ENCODE peak calls at places on chromosomes 16 and 17, in five cellular contexts. G is H9, O is H1, H is trophoblast cell, V is mesenchymal stem cell. N is an unnamed sample.

GRCh38 chr17:1606352-1606985 is 22.2 kb downstream of the SLC43A2 start:
- DNase-seq in H (peak; percentile 21), O (no peak), V (no peak), G (no peak), N (no peak)

GRCh38 chr17:39231587-39232551 is 6.1 kb upstream of the STAC2 start:
- DNase-seq in V (peak; percentile 37), H (peak; percentile 34), O (no peak), G (peak; percentile 89), N (no peak)

GRCh38 chr16:66984902-66985311 is 3.5 kb upstream of the CES4A start:
- DNase-seq in V (no peak), G (no peak), O (no peak), H (no peak), N (no peak)

GRCh38 chr16:66660422-66661209 is 35.9 kb downstream of the CMTM4 start:
- DNase-seq in H (peak; percentile 85), V (peak; percentile 93), G (no peak), O (no peak), N (peak; percentile 29)

GRCh38 chr17:1137465-1137894 is 42.3 kb downstream of the ABR start:
- DNase-seq in G (no peak), V (no peak), H (peak; percentile 97), O (no peak), N (no peak)

GRCh38 chr17:1515640-1516402 is 591 bp downstream of the INPP5K start:
- DNase-seq in O (peak; percentile 49), V (peak; percentile 95), G (peak; percentile 82), H (peak; percentile 86), N (peak; percentile 62)

GRCh38 chr17:43430936-43431649 is 32.3 kb downstream of the ARL4D start:
- DNase-seq in G (no peak), O (no peak), V (no peak), H (peak; percentile 89), N (no peak)

GRCh38 chr17:12857592-12857991 is 68.3 kb downstream of the ARHGAP44 start:
- DNase-seq in G (no peak), O (no peak), H (no peak), V (no peak), N (no peak)

GRCh38 chr17:64326420-64327054 is 63.5 kb upstream of the TEX2 start:
- DNase-seq in H (no peak), V (peak; percentile 29), O (no peak), G (no peak), N (no peak)

GRCh38 chr16:28258571-28258970 is 33.8 kb upstream of the SBK1 start:
- DNase-seq in O (no peak), G (no peak), V (no peak), H (no peak), N (no peak)

GRCh38 chr16:15874745-15875314 is 13.6 kb downstream of the CEP20 start:
- DNase-seq in O (no peak), G (peak; percentile 57), V (peak; percentile 76), H (peak; percentile 72), N (peak; percentile 31)

GRCh38 chr16:24344791-24345190 is 88.7 kb downstream of the CACNG3 start:
- DNase-seq in O (no peak), G (no peak), V (no peak), H (no peak), N (no peak)

GRCh38 chr16:19213885-19214284 is 45.8 kb downstream of the SYT17 start:
- DNase-seq in O (no peak), G (no peak), V (no peak), H (peak; percentile 6), N (no peak)

GRCh38 chr16:526181-527014 is 1.1 kb upstream of the CAPN15 start:
- DNase-seq in V (peak; percentile 75), H (peak; percentile 83), G (no peak), O (no peak), N (no peak)

GRCh38 chr17:75720656-75721462 is at the start of gene ITGB4:
- DNase-seq in H (peak; percentile 74), V (no peak), G (peak; percentile 95), O (peak; percentile 50), N (peak; percentile 21)

GRCh38 chr16:53417976-53418375 is 16.3 kb upstream of the RBL2 start:
- DNase-seq in V (no peak), H (peak; percentile 76), G (no peak), O (no peak), N (no peak)

GRCh38 chr16:70688266-70688742 is 2.5 kb upstream of the MTSS2 start:
- DNase-seq in V (peak; percentile 80), H (no peak), G (no peak), O (no peak), N (no peak)

GRCh38 chr16:70691223-70692129 is 5.6 kb upstream of the MTSS2 start:
- DNase-seq in O (no peak), G (no peak), H (peak; percentile 100), V (peak; percentile 99), N (no peak)

GRCh38 chr16:70689035-70689969 is 3.4 kb upstream of the MTSS2 start:
- DNase-seq in O (no peak), V (no peak), G (no peak), H (no peak), N (no peak)

GRCh38 chr16:70692130-70692470 is 6.2 kb upstream of the MTSS2 start:
- DNase-seq in H (no peak), V (no peak), O (no peak), G (no peak), N (no peak)

GRCh38 chr16:70689970-70690905 is 4.4 kb upstream of the MTSS2 start:
- DNase-seq in O (no peak), V (no peak), H (no peak), G (no peak), N (no peak)
- H2BK12ac ChIP-seq in O (no peak overlapping the region), V (peak overlapping the region; percentile 95), H (peak overlapping the region; percentile 1), G (no peak overlapping the region), N (no peak overlapping the region)

DNA sequence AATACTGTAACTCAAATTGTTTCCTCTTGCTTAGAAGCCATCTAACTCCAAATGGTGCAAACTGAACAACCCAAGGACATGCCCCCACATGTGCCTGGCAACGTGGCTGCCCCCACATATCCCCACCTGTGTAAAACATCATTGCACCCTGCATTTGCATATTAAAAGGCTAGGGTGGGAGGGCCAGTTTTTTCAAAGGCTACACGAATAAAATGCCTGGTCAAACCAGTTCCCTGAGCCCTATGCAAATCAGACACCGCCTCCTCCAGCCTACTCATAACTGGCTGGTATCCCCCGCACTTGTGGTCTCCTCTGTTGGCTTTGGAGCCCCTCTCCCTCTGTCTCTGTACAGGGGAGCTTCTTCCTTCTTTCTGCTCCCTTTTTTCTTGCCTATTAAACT is 26.7 kb downstream of the C16orf54 start:
- DNase-seq in O (no peak), G (peak; percentile 44), H (no peak), V (no peak), N (no peak)
- H2BK12ac ChIP-seq in O (no peak overlapping the region), G (no peak overlapping the region), H (no peak overlapping the region), V (no peak overlapping the region), N (no peak overlapping the region)

GRCh38 chr17:57391076-57391825 is 134.9 kb downstream of the MSI2 start:
- DNase-seq in G (no peak), H (peak; percentile 58), O (no peak), V (no peak), N (no peak)
- H2BK12ac ChIP-seq in G (no peak overlapping the region), H (no peak overlapping the region), O (no peak overlapping the region), V (no peak overlapping the region), N (no peak overlapping the region)

GRCh38 chr16:88012360-88012759 is 61.1 kb downstream of the BANP start:
- DNase-seq in G (no peak), V (peak; percentile 9), H (no peak), O (no peak), N (no peak)

GRCh38 chr16:88014201-88014781 is 63.1 kb downstream of the BANP start:
- DNase-seq in H (no peak), V (peak; percentile 68), O (no peak), G (no peak), N (no peak)

GRCh38 chr16:88014954-88015805 is 63.9 kb downstream of the BANP start:
- DNase-seq in O (no peak), H (no peak), G (no peak), V (no peak), N (no peak)

GRCh38 chr16:88013766-88014165 is 62.5 kb downstream of the BANP start:
- DNase-seq in V (no peak), G (no peak), H (no peak), O (no peak), N (no peak)

GRCh38 chr16:88013091-88013609 is 61.9 kb downstream of the BANP start:
- DNase-seq in G (no peak), H (peak; percentile 32), V (peak; percentile 77), O (no peak), N (no peak)
- H2BK12ac ChIP-seq in G (no peak overlapping the region), H (no peak overlapping the region), V (no peak overlapping the region), O (no peak overlapping the region), N (no peak overlapping the region)

DNA sequence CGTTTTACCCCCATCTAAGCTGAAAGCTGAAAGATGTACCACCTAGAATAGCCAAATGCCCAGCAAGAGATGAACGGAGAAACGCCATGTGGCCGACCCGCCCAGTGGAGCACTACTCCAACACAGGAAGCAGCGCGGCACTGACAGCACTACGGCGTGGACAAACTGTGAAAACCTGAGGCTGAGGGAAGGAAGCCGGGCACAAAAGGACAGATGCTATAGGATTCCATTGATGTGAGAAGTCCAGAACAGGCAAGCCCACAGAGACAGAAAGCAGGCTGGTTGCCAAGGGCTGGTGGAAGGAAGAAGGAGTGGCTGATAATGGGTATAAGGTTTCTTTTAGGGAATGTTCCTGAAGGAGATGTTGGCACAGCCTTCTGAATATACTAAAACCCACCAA is 29.4 kb upstream of the SLC38A8 start:
- DNase-seq in G (no peak), H (no peak), O (no peak), V (no peak), N (no peak)
- H2BK12ac ChIP-seq in G (no peak overlapping the region), H (no peak overlapping the region), O (no peak overlapping the region), V (no peak overlapping the region), N (no peak overlapping the region)

GRCh38 chr17:28520687-28521086 is 14.5 kb downstream of the FOXN1 start:
- DNase-seq in O (no peak), V (no peak), G (no peak), H (no peak), N (no peak)
- H2BK12ac ChIP-seq in O (no peak overlapping the region), V (no peak overlapping the region), G (no peak overlapping the region), H (no peak overlapping the region), N (peak overlapping the region; percentile 82)

GRCh38 chr17:22142091-22142490 is 449.8 kb downstream of the KCNJ18 start:
- DNase-seq in O (no peak), G (no peak), V (no peak), H (no peak), N (no peak)

DNA sequence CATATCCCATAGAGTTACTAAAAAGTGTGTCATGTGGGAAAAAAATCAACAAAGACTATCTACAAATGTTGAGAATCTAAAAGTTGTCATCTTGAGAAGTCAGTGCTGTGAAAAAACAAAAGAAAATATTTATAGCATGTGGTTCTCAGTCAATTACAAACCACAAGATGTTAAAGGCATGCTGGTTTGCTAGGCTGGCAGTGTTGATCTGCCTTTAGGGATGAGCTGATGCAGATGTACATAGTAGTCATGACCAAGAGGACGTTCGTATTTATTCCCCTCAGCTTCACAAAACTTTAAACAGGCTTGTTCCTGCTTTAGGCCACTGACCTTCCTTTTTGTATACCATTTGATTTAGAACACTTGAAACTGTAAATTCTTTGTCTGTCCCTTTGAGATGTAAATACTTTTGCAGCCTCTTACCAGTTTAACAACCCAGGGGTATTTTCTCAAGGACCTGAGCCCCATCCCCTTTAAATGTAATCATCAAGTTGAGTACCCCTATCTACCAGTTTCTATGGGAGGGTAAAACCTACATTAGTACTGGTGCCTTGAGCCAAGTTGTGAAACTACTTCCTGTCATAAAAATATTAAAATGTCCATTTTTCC is 446.6 kb downstream of the KCNJ18 start:
- DNase-seq in O (no peak), G (no peak), H (no peak), V (peak; percentile 12), N (no peak)
- H2BK12ac ChIP-seq in O (no peak overlapping the region), G (no peak overlapping the region), H (no peak overlapping the region), V (no peak overlapping the region), N (no peak overlapping the region)

GRCh38 chr16:85978976-85979375 is 80.0 kb downstream of the IRF8 start:
- DNase-seq in O (no peak), G (no peak), V (no peak), H (no peak), N (no peak)
- H2BK12ac ChIP-seq in O (no peak overlapping the region), G (no peak overlapping the region), V (no peak overlapping the region), H (no peak overlapping the region), N (no peak overlapping the region)